ENCODE peak calls at places on chromosomes 6 and 20, in eight cellular contexts. J, P, Z, E, G, T, A and N are unnamed samples.
A peak's percentile ranks its signal among the peaks of the same experiment; 100 is the strongest.

GRCh38 chr6:138685257-138685656 is 88.3 kb upstream of the CCDC28A start:
- DNase-seq in E (no peak), T (no peak), A (no peak), G (no peak), Z (no peak), J (no peak), P (no peak), N (peak; percentile 46)

GRCh38 chr6:43809417-43810305 is 39.6 kb downstream of the VEGFA start:
- DNase-seq in A (no peak), T (no peak), E (no peak), Z (peak; percentile 97), J (no peak), P (peak; percentile 44), G (peak; percentile 73), N (peak; percentile 76)

GRCh38 chr6:82832811-82833210 is 232.8 kb downstream of the UBE3D start:
- DNase-seq in Z (no peak), P (no peak), G (no peak), T (no peak), E (no peak), J (no peak), A (peak; percentile 12), N (no peak)

GRCh38 chr6:21599074-21599639 is 5.6 kb downstream of the SOX4 start:
- DNase-seq in A (no peak), E (no peak), Z (no peak), P (no peak), T (no peak), G (no peak), J (no peak), N (no peak)

GRCh38 chr6:135922746-135923145 is 71.2 kb downstream of the PDE7B start:
- DNase-seq in G (peak; percentile 68), A (no peak), E (peak; percentile 76), J (peak; percentile 94), P (no peak), T (no peak), Z (peak; percentile 58), N (no peak)

GRCh38 chr6:106677282-106677681 is 47.9 kb downstream of the QRSL1 start:
- DNase-seq in J (no peak), T (no peak), P (no peak), A (no peak), Z (no peak), G (no peak), E (no peak), N (no peak)

GRCh38 chr6:150369408-150369807 is 596 bp downstream of the IYD start:
- DNase-seq in G (no peak), P (no peak), Z (no peak), T (no peak), E (no peak), A (no peak), J (no peak), N (no peak)

GRCh38 chr6:57123111-57123510 is 33.1 kb downstream of the ZNF451 start:
- DNase-seq in G (no peak), Z (no peak), E (no peak), A (no peak), T (no peak), P (no peak), J (no peak), N (no peak)

GRCh38 chr20:18087054-18087453 is 29.3 kb upstream of the OVOL2 start:
- DNase-seq in E (no peak), T (peak; percentile 21), G (no peak), J (no peak), A (no peak), P (no peak), Z (no peak), N (no peak)

GRCh38 chr20:1324598-1325172 is 4.3 kb downstream of the SDCBP2 start:
- DNase-seq in P (no peak), E (no peak), J (no peak), A (no peak), T (no peak), Z (peak; percentile 91), G (peak; percentile 82), N (no peak)

GRCh38 chr6:5665667-5666066 is 341.1 kb downstream of the NRN1 start:
- DNase-seq in G (no peak), J (no peak), E (no peak), P (no peak), Z (no peak), A (no peak), T (no peak), N (no peak)

GRCh38 chr20:24208652-24209051 is 220.1 kb upstream of the GGTLC1 start:
- DNase-seq in Z (no peak), A (no peak), E (no peak), G (no peak), T (peak; percentile 54), J (no peak), P (no peak), N (no peak)

GRCh38 chr20:24212494-24212893 is 223.9 kb upstream of the GGTLC1 start:
- DNase-seq in E (no peak), J (no peak), T (no peak), P (no peak), Z (no peak), A (no peak), G (no peak), N (no peak)

GRCh38 chr20:24211972-24212371 is 223.4 kb upstream of the GGTLC1 start:
- DNase-seq in Z (no peak), P (no peak), T (peak; percentile 62), G (no peak), E (no peak), J (no peak), A (no peak), N (no peak)

GRCh38 chr20:24206995-24207394 is 218.4 kb upstream of the GGTLC1 start:
- DNase-seq in P (no peak), T (no peak), J (no peak), E (no peak), G (peak; percentile 6), Z (no peak), A (no peak), N (no peak)

DNA sequence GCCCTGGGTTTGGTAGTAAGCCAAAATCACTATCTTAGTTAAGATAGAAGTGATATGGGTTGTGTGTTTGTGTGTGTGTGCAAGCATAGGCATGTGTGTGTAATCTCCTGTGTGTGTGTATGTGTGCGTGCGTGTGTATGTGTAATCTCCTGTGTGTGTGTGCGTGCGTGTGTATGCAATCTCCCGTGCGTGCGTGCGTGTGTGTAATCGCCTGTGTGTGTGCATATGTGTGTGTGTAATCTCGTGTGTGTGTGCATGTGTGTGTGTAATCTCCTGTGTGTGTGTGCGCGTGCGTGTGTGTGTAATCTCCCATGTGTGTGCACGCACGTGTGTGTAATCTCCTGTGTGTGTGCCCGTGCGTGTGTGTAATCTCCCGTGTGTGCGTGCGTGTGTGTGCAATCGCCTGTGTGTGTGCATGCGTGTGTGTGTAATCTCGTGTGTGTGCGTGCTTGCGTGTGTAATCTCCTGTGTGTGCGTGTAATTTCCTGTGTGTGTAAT is 219.3 kb upstream of the GGTLC1 start:
- DNase-seq in E (no peak), T (no peak), Z (no peak), A (no peak), J (no peak), G (no peak), P (no peak), N (no peak)
- H3K4me3 ChIP-seq in E (no peak overlapping the region), T (no peak overlapping the region), Z (no peak overlapping the region), A (no peak overlapping the region), J (no peak overlapping the region), G (no peak overlapping the region), P (no peak overlapping the region), N (no peak overlapping the region)

DNA sequence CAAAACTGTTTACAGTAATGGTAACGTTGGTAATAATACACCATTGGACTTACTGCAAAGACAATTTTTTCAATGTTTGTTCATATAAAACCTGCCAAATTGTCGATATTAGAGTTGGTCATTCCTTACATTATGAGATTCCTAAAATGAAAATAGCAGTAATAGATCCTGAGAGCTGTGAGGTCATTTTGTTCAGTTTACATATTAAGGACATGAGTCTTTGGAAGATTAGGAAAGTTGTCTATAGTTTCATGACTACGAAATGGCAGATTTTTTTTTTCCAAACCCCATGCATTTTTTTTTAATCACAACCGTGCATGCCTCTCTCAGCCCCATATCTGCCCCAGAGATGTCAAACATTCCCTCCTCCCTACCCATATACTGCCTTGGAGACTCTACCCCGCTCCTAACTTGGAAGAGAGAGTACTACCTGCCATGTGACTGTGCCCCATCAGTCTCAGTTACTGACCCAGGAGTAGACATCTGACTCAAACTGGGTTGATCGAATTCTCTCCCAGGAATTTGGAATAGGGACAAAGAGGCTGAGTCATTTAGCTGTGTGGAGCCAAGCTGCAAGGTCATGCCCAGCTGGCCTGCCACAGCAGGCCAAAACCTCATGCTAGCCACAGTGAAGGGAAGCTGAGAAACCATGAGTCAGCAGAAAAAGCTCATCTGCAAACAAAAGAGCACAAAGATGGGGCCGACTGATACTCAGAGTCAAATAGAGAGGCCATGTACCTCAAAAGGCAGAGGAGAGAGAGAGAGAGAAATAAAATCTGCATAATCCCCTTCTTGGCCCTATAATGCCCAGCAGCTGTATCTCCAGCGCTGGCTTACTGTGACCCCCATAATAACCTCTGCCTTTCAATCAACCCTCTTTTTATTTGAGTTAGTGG is 21.0 kb upstream of the AKIRIN2 start:
- DNase-seq in G (peak; percentile 95), T (peak; percentile 76), E (no peak), Z (peak; percentile 95), J (peak; percentile 79), A (peak; percentile 54), P (peak; percentile 77), N (peak; percentile 92)
- H3K4me3 ChIP-seq in G (no peak overlapping the region), T (no peak overlapping the region), E (no peak overlapping the region), Z (no peak overlapping the region), J (no peak overlapping the region), A (no peak overlapping the region), P (no peak overlapping the region), N (no peak overlapping the region)

DNA sequence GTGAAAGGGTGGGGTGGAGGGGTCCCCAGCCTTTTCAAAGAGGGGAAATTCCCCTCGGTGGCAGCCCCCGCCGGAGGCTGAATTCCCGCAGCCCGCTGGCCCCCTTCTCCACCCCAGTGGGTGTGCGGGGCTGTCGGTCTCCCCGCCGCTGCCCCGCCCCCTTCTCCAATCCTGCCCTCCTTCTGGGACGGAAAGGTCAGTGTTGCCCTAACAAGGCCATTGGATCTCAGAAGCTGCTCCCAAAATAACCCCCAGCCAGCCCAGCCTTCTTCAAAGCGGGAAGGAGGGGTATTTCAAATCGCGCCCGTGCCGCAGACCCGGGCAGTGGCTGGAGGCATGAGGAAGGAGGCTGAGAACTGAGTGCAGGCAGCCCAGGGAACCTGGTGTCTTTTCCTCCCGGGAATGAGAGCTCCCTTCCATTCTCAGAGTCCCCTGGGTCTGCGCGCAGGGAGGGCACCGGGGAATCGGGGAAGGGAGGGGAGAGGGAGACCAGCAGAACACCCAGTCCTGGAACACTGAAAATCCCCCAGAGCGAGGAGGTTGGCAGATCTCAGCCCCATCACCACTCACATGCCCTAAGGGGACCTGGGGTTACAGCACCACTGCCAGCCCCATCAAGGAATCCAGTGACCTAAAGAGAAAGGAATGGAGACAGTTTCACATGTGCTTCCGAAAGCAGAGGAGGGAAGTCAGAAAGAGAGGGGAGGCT is at the start of gene JPH2:
- DNase-seq in T (peak; percentile 59), Z (peak; percentile 67), J (peak; percentile 63), G (peak; percentile 62), E (peak; percentile 79), A (no peak), P (peak; percentile 37), N (no peak)
- H3K4me3 ChIP-seq in T (peak within 1 kb of the TSS; percentile 47), Z (peak within 1 kb of the TSS; percentile 22), J (peak within 1 kb of the TSS; percentile 44), G (peak within 1 kb of the TSS; percentile 45), E (peak within 1 kb of the TSS; percentile 55), A (peak within 1 kb of the TSS; percentile 31), P (peak within 1 kb of the TSS; percentile 27), N (peak within 1 kb of the TSS; percentile 55)

GRCh38 chr6:119006972-119007371 is 71.5 kb downstream of the FAM184A start:
- DNase-seq in E (no peak), T (no peak), G (no peak), P (no peak), Z (no peak), A (no peak), J (no peak), N (no peak)

DNA sequence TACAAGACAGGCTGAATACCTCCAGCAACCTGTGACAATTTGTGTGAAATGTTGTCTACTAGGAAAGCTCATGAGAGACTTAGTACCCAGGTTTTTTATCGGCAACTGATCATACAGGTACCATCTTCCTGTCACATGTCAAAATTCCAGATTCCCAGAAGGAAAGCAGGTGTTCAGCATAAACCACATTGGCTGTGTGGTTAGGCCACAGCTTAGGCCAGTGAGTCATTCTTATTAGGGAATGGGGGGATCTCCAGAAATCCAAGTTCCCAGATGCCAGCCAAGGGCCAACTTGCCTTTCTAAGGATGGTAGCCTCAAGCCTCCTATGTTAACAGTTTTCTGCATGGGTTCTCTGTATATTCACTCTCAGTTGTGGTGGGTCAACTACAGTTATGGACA is 65.9 kb downstream of the FAM184A start:
- DNase-seq in J (no peak), Z (no peak), P (no peak), T (no peak), E (no peak), G (no peak), A (no peak), N (no peak)
- H3K4me3 ChIP-seq in J (no peak overlapping the region), Z (no peak overlapping the region), P (no peak overlapping the region), T (no peak overlapping the region), E (no peak overlapping the region), G (no peak overlapping the region), A (no peak overlapping the region), N (no peak overlapping the region)